ENCODE peak calls at places on chromosomes 7 and 10, in ten cellular contexts. U is brain pericyte; F is cardiac septum; G is upper lobe of right lung; Z is activated T-cell treated with anti-CD3 and anti-CD28 coated beads, Interleukin-2, amount 50 U/mL, for 48 hours; C is neural crest cell; N is pons; H is iPS-NIHi11; Y is dermis microvascular lymphatic vessel endothelial cell; V is midbrain. P is an unnamed sample.

GRCh38 chr10:122303271-122304053 is 32.4 kb downstream of the BTBD16 start:
- DNase-seq in U (no peak), F (no peak), G (no peak), Z (no peak), C (no peak), N (peak), H (no peak), Y (no peak), V (peak), P (no peak)

GRCh38 chr7:157493017-157493416 is 156.2 kb downstream of the DNAJB6 start:
- DNase-seq in U (no peak), F (no peak), G (peak), Z (peak), C (no peak), N (no peak), H (no peak), Y (no peak), V (no peak), P (no peak)

GRCh38 chr10:101588879-101589278 is 758 bp downstream of the DPCD start:
- DNase-seq in U (no peak), F (no peak), G (no peak), Z (no peak), C (no peak), N (no peak), H (no peak), Y (no peak), V (no peak), P (no peak)

GRCh38 chr10:14371616-14372015 is 40.9 kb upstream of the FRMD4A start:
- DNase-seq in U (no peak), F (no peak), G (no peak), Z (no peak), C (no peak), N (no peak), H (no peak), Y (no peak), V (no peak), P (peak)

GRCh38 chr7:135251502-135252327 is 18.1 kb downstream of the STRA8 start:
- DNase-seq in U (no peak), F (no peak), G (peak), Z (peak), C (no peak), N (no peak), H (no peak), Y (no peak), V (no peak), P (no peak)

GRCh38 chr7:149854611-149855367 is 16.6 kb downstream of the ZNF862 start:
- DNase-seq in U (no peak), F (no peak), G (peak), Z (no peak), C (no peak), N (peak), H (peak), Y (no peak), V (peak), P (peak)

GRCh38 chr7:140639366-140640053 is 1.1 kb downstream of the DENND2A start:
- DNase-seq in U (no peak), F (no peak), G (no peak), Z (peak), C (no peak), N (no peak), H (no peak), Y (no peak), V (no peak), P (peak)

GRCh38 chr10:114623661-114624294 is 34.3 kb downstream of the ABLIM1 start:
- DNase-seq in U (peak), F (no peak), G (no peak), Z (no peak), C (no peak), N (no peak), H (peak), Y (peak), V (no peak), P (no peak)

GRCh38 chr7:121714559-121715303 is 158.2 kb upstream of the PTPRZ1 start:
- DNase-seq in U (no peak), F (no peak), G (no peak), Z (no peak), C (no peak), N (no peak), H (peak), Y (no peak), V (no peak), P (no peak)

GRCh38 chr7:28203498-28204240 is 23.1 kb upstream of the JAZF1 start:
- DNase-seq in U (no peak), F (no peak), G (no peak), Z (no peak), C (no peak), N (no peak), H (no peak), Y (no peak), V (no peak), P (no peak)

GRCh38 chr7:32587431-32587948 is 92.2 kb downstream of the AVL9 start:
- DNase-seq in U (peak), F (no peak), G (no peak), Z (no peak), C (no peak), N (no peak), H (no peak), Y (peak), V (no peak), P (no peak)

GRCh38 chr10:123621492-123621891 is 44.7 kb upstream of the GPR26 start:
- DNase-seq in U (no peak), F (no peak), G (no peak), Z (no peak), C (no peak), N (no peak), H (no peak), Y (no peak), V (no peak), P (no peak)

GRCh38 chr7:36923831-36924555 is 199.7 kb upstream of the AOAH start:
- DNase-seq in U (no peak), F (no peak), G (no peak), Z (no peak), C (no peak), N (peak), H (no peak), Y (no peak), V (no peak), P (no peak)

GRCh38 chr10:12833451-12833850 is 168.1 kb downstream of the CCDC3 start:
- DNase-seq in U (no peak), F (no peak), G (no peak), Z (no peak), C (no peak), N (no peak), H (no peak), Y (no peak), V (no peak), P (no peak)

GRCh38 chr10:72276013-72276387 is 2.3 kb downstream of the DDIT4 start:
- DNase-seq in U (no peak), F (no peak), G (no peak), Z (peak), C (no peak), N (peak), H (no peak), Y (no peak), V (peak), P (peak)

GRCh38 chr7:35454575-35455385 is 200.9 kb upstream of the TBX20 start:
- DNase-seq in U (no peak), F (no peak), G (no peak), Z (no peak), C (no peak), N (no peak), H (peak), Y (no peak), V (no peak), P (no peak)

GRCh38 chr10:78231930-78232329 is 198.3 kb downstream of the RPS24 start:
- DNase-seq in U (no peak), F (no peak), G (no peak), Z (no peak), C (no peak), N (no peak), H (peak), Y (no peak), V (peak), P (peak)

GRCh38 chr7:155299539-155300202 is 2.0 kb downstream of the INSIG1 start:
- DNase-seq in U (no peak), F (no peak), G (no peak), Z (peak), C (no peak), N (peak), H (no peak), Y (peak), V (peak), P (peak)

GRCh38 chr10:104614245-104614831 is 26.8 kb upstream of the SORCS3 start:
- DNase-seq in U (no peak), F (no peak), G (no peak), Z (peak), C (peak), N (no peak), H (peak), Y (no peak), V (no peak), P (no peak)

GRCh38 chr10:57664815-57665214 is 602.9 kb downstream of the IPMK start:
- DNase-seq in U (no peak), F (no peak), G (no peak), Z (no peak), C (no peak), N (no peak), H (no peak), Y (no peak), V (no peak), P (no peak)

GRCh38 chr7:42792841-42793240 is 119.0 kb downstream of the C7orf25 start:
- DNase-seq in U (no peak), F (no peak), G (no peak), Z (no peak), C (no peak), N (no peak), H (no peak), Y (no peak), V (no peak), P (no peak)

GRCh38 chr10:18196806-18197550 is 56.8 kb downstream of the CACNB2 start:
- DNase-seq in U (no peak), F (no peak), G (no peak), Z (no peak), C (no peak), N (no peak), H (no peak), Y (no peak), V (no peak), P (no peak)

GRCh38 chr7:21642422-21642821 is 99.6 kb downstream of the DNAH11 start:
- DNase-seq in U (no peak), F (no peak), G (no peak), Z (no peak), C (no peak), N (no peak), H (peak), Y (no peak), V (no peak), P (no peak)

GRCh38 chr7:130899638-130900401 is 165.8 kb upstream of the KLF14 start:
- DNase-seq in U (no peak), F (no peak), G (no peak), Z (no peak), C (no peak), N (no peak), H (no peak), Y (no peak), V (no peak), P (no peak)

GRCh38 chr10:30396282-30396681 is 37.7 kb upstream of the MAP3K8 start:
- DNase-seq in U (no peak), F (no peak), G (no peak), Z (no peak), C (no peak), N (no peak), H (no peak), Y (no peak), V (no peak), P (no peak)

GRCh38 chr10:114313139-114313538 is 74.1 kb downstream of the VWA2 start:
- DNase-seq in U (no peak), F (peak), G (no peak), Z (no peak), C (no peak), N (no peak), H (no peak), Y (no peak), V (no peak), P (no peak)

GRCh38 chr10:24385776-24386175 is 176.8 kb downstream of the KIAA1217 start:
- DNase-seq in U (no peak), F (no peak), G (no peak), Z (no peak), C (no peak), N (no peak), H (no peak), Y (no peak), V (no peak), P (no peak)

GRCh38 chr10:4353964-4354363 is 472.0 kb upstream of the AKR1E2 start:
- DNase-seq in U (no peak), F (no peak), G (no peak), Z (no peak), C (no peak), N (no peak), H (no peak), Y (peak), V (no peak), P (no peak)

GRCh38 chr10:13263591-13263990 is 29.4 kb upstream of the UCMA start:
- DNase-seq in U (no peak), F (no peak), G (no peak), Z (no peak), C (no peak), N (no peak), H (no peak), Y (no peak), V (no peak), P (no peak)

GRCh38 chr7:74289660-74290589 is 718 bp downstream of the CLIP2 start:
- DNase-seq in U (no peak), F (no peak), G (peak), Z (peak), C (no peak), N (peak), H (no peak), Y (no peak), V (peak), P (no peak)

GRCh38 chr7:105429746-105430612 is 41.3 kb upstream of the SRPK2 start:
- DNase-seq in U (no peak), F (no peak), G (peak), Z (peak), C (no peak), N (peak), H (peak), Y (peak), V (no peak), P (peak)

GRCh38 chr10:103923502-103923901 is 5.5 kb upstream of the STN1 start:
- DNase-seq in U (no peak), F (no peak), G (no peak), Z (no peak), C (no peak), N (no peak), H (no peak), Y (no peak), V (no peak), P (no peak)

GRCh38 chr7:72781161-72781560 is 46.8 kb downstream of the TYW1B start:
- DNase-seq in U (no peak), F (no peak), G (no peak), Z (no peak), C (no peak), N (no peak), H (no peak), Y (no peak), V (no peak), P (no peak)

GRCh38 chr10:79400567-79401004 is 44.8 kb downstream of the ZCCHC24 start:
- DNase-seq in U (no peak), F (no peak), G (peak), Z (peak), C (peak), N (peak), H (peak), Y (peak), V (peak), P (peak)

P was measured in cerebellar cortex.